ENCODE peak calls at places on chromosomes 7 and 10, in seven cellular contexts. X is fibroblast of villous mesenchyme, S is left ventricle myocardium inferior, A is fibroblast of lung, P is BJ, F is tibial nerve, R is heart right ventricle. H is an unnamed sample.

GRCh38 chr7:109545686-109546085 is 976.0 kb downstream of the DNAJB9 start:
- DNase-seq in A (no peak), R (no peak), S (no peak), F (no peak), X (no peak), P (no peak), H (no peak)

GRCh38 chr10:49661291-49661856 is 18.1 kb upstream of the C10orf53 start:
- DNase-seq in R (no peak), X (no peak), A (no peak), P (no peak), S (no peak), F (no peak), H (no peak)

GRCh38 chr7:1227814-1228534 is 4.7 kb upstream of the UNCX start:
- DNase-seq in P (no peak), A (no peak), F (no peak), X (no peak), R (no peak), S (no peak), H (no peak)

GRCh38 chr7:34137176-34137575 is 231.8 kb downstream of the BMPER start:
- DNase-seq in A (no peak), R (no peak), X (no peak), S (no peak), F (no peak), P (no peak), H (no peak)

GRCh38 chr7:155881471-155882350 is 69.4 kb upstream of the SHH start:
- DNase-seq in P (no peak), X (no peak), R (no peak), S (no peak), A (no peak), F (no peak), H (no peak)

GRCh38 chr10:110138197-110138812 is 69.1 kb upstream of the MXI1 start:
- DNase-seq in S (no peak), R (no peak), X (peak), F (no peak), A (peak), P (peak), H (peak)

GRCh38 chr10:18690541-18690940 is 31.3 kb downstream of the ARL5B start:
- DNase-seq in P (no peak), A (no peak), R (no peak), S (no peak), X (no peak), F (no peak), H (no peak)

GRCh38 chr10:23370106-23370505 is 25.5 kb upstream of the C10orf67 start:
- DNase-seq in R (no peak), P (no peak), S (no peak), F (no peak), X (peak), A (peak), H (no peak)

GRCh38 chr7:17546206-17546998 is 247.9 kb downstream of the AHR start:
- DNase-seq in A (peak), S (no peak), X (peak), F (no peak), R (no peak), P (no peak), H (peak)

GRCh38 chr10:103766751-103767509 is 88.4 kb downstream of the SH3PXD2A start:
- DNase-seq in P (no peak), R (no peak), F (no peak), A (no peak), S (no peak), X (no peak), H (no peak)

GRCh38 chr10:42984761-42985325 is 92.0 kb upstream of the RET start:
- DNase-seq in R (no peak), A (no peak), X (no peak), S (no peak), P (no peak), F (no peak), H (no peak)

GRCh38 chr7:43768894-43769272 is 10.4 kb downstream of the BLVRA start:
- DNase-seq in A (no peak), R (no peak), S (no peak), P (no peak), X (no peak), F (no peak), H (no peak)

GRCh38 chr10:59708816-59709471 is 706 bp downstream of the SLC16A9 start:
- DNase-seq in S (peak), F (no peak), R (peak), A (peak), P (no peak), X (no peak), H (peak)

DNA sequence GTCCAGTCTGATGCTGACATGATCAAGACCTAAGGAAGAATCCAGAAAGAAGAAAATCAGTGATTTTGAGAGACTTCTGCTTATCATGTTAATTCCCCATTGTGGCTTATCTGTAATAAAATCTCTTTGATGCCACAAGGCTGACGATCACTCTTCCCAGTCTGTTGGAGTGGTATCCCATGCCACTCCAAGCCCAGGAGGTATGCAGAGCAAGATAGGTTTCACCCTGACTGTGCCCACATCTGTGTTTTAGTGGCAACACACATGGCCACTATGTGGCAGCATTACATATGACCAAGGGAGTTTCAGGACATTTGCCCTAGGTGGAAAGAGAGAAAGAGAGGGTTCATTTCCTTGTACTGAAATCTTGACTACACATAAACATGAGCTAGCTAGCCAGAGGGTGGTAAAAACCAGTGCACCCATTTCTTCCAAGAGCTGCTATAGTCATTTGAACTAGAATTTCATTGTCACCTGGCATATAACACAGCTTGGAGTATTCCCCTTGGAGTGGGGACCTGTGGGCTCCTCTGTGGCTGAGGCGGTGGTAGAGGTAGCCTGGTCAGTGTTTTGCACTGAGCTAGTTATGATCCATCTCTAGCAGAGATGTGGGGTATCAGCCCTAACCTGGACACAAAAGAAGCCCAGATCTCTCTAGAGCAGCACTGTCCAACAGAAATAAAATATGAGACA is 20.8 kb downstream of the LAMB4 start:
- DNase-seq in P (no peak), S (no peak), F (no peak), X (no peak), A (no peak), R (no peak), H (peak)
- TF ChIP-seq CTCF in P (no peak), S (peak), F (peak), X (peak), A (peak), R (no peak), H (peak)

DNA sequence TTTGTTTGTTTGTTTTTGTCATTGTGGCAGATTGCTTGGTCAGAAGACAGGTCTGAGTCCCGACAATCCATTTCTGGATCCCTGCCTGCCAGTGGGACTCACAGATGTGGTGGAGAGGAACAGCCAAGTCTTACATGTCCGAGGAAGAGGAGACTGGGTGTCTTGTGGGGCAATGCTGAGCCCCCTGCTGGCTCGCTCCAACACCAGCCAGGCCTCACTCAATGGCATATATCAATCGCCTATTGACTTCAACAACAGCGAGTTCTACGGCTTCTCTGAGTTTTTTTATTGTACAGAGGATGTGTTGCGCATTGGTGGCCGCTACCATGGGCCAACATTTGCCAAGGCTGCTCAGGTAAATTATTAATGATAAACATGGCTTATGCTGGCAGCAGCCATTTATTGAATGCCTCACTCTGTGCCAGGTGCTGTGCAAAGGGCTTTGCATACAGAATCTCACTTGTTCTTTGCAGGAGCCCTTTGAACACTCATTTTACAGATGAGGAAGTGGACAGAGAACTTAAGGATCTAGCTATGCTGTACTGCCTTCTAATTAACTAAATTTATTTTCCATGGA is 33.3 kb downstream of the COX15 start:
- DNase-seq in S (no peak), F (no peak), P (no peak), X (no peak), R (no peak), A (no peak), H (peak)
- TF ChIP-seq CTCF in S (no peak), F (no peak), P (no peak), X (peak), R (no peak), A (no peak), H (peak)

DNA sequence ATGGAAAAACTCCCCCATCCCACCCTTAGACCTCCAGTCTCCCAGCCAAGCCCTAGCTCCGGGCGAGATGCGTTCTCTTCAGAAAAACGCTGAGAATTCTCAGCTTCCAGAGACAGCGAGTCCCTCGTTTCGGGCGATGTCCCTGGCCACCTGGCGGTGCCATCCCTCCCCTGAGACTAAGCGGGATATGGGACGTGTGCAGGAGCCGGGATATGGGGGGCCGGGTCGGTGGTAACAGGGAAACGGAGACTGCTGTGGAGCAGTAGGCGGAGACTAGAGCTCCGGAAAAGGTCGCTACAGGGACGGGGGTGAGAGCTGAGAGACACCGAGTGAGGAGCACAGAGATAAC is 435 bp upstream of the STRIP2 start:
- DNase-seq in R (no peak), P (no peak), A (no peak), S (no peak), X (no peak), F (no peak), H (no peak)
- TF ChIP-seq CTCF in R (no peak), P (peak), A (no peak), S (peak), X (peak), F (no peak), H (peak)

GRCh38 chr7:116633131-116633988 is 38.6 kb upstream of the MET start:
- DNase-seq in S (no peak), F (no peak), R (no peak), P (no peak), A (peak), X (peak), H (no peak)
- TF ChIP-seq CTCF in S (no peak), F (no peak), R (no peak), P (peak), A (no peak), X (no peak), H (no peak)

DNA sequence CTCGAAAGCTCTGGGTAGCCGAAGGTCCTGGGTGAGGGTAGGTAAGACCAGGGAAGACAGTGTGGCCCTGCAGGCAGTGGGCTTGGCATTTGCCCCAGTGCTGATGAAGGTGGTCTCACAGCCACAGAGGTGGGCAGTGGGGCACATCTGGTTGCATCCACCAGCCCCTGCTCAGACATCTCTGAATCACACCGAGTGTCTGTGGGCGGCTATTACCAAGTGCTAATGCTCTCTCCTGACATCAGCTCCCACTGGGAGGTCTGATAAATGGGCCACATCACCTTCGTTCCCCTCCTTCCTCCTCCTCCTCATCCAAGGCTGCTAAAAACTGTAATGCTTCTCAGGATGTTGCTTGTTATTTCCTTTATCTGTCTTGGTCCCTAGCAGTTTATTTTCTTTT is 330.9 kb upstream of the COBL start:
- DNase-seq in P (no peak), X (no peak), R (no peak), F (no peak), A (no peak), S (no peak), H (no peak)
- TF ChIP-seq CTCF in P (no peak), X (no peak), R (no peak), F (no peak), A (no peak), S (no peak), H (no peak)

DNA sequence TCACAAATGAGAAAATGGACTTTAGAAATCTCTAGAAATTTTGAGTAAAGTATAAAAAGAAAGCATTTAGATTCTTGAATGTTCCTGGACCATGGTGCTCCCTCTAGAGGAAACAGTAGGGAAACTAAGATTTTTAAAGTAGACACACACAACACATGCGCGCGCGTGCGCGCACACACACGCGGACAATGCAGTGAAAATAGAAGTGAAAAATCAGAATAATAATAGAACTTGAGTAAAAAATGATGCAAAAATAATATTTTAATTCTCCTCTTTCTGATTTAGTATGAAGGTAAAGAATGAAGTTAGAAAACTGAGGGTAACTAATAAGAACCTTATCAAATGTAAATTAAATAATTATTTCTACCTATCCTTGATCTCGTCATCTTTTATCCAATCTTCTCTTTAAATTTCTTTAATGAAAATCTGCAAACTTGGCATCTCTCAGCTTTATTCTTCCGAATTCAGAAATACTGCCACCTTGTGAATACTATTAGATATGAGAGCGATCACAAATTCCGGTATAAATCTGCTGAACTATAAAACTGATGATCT is 117.0 kb upstream of the AMPH start:
- DNase-seq in X (peak), A (peak), P (no peak), R (no peak), F (no peak), S (no peak), H (no peak)
- TF ChIP-seq CTCF in X (peak), A (peak), P (peak), R (no peak), F (no peak), S (peak), H (no peak)

GRCh38 chr7:151379534-151380198 is 30.2 kb downstream of the WDR86 start:
- DNase-seq in A (no peak), P (no peak), R (no peak), F (no peak), S (no peak), X (no peak), H (no peak)
- TF ChIP-seq CTCF in A (no peak), P (no peak), R (no peak), F (no peak), S (no peak), X (no peak), H (no peak)

DNA sequence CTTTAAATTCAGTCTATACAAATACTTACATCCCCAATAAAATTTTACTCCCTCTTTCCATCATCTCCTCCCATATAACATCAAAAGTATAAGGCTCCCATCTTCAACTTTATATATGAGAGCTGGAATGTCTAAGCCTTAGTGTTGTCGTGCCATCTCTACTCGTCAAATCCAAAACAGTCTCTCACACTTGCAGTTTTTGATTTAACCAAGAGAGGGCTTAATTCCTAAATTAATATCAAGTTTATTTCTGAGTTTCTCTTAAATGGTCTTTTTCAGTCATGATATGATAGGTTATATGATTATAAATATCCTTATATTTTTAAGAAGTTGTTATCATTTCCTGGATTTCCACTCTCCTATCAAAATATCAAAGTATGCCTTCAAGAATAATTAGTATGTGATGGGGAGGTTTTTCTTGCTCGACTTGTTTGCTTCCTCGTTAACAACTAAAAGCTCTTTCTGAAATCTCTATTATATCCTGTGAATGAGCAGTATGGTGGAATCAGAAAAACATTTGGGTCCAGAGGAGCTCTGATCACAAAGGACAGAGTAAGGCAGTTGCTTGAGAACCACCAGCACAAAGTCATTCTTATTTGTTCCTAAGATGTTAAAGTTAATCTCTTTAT is 12.5 kb upstream of the LIPK start:
- DNase-seq in F (no peak), P (no peak), X (no peak), R (no peak), A (peak), S (no peak), H (peak)
- TF ChIP-seq CTCF in F (no peak), P (peak), X (peak), R (no peak), A (no peak), S (no peak), H (peak)

GRCh38 chr10:96512524-96512991 is 1.2 kb downstream of the TLL2 start:
- DNase-seq in A (peak), P (no peak), F (no peak), S (peak), R (peak), X (peak), H (peak)
- TF ChIP-seq CTCF in A (no peak), P (no peak), F (no peak), S (no peak), R (no peak), X (no peak), H (no peak)

GRCh38 chr10:111347386-111348005 is 270.7 kb downstream of the ADRA2A start:
- DNase-seq in F (no peak), X (no peak), A (no peak), R (no peak), P (no peak), S (no peak), H (no peak)

GRCh38 chr10:111348049-111348448 is 271.2 kb downstream of the ADRA2A start:
- DNase-seq in R (no peak), X (no peak), S (no peak), P (no peak), A (no peak), F (no peak), H (no peak)

GRCh38 chr10:111344804-111345203 is 268.0 kb downstream of the ADRA2A start:
- DNase-seq in S (no peak), F (no peak), R (no peak), P (no peak), A (no peak), X (no peak), H (no peak)
- TF ChIP-seq CTCF in S (peak), F (no peak), R (no peak), P (peak), A (no peak), X (no peak), H (no peak)